ENCODE peak calls at places on chromosome 14, in five cellular contexts. I, R, X, M and P are unnamed samples.

GRCh38 chr14:30193056-30193455 is 265.4 kb upstream of the PRKD1 start:
- DNase-seq in I (no peak), R (no peak), X (no peak), M (no peak), P (no peak)

GRCh38 chr14:78335531-78335930 is 165.4 kb downstream of the NRXN3 start:
- DNase-seq in I (no peak), R (no peak), X (no peak), M (no peak), P (no peak)

GRCh38 chr14:90523544-90523943 is 126.7 kb downstream of the CALM1 start:
- DNase-seq in I (no peak), R (no peak), X (no peak), M (no peak), P (peak)

GRCh38 chr14:75088566-75089373 is 19.3 kb downstream of the ZC2HC1C start:
- DNase-seq in I (no peak), R (peak), X (peak), M (no peak), P (peak)

GRCh38 chr14:74018029-74018703 is 922 bp downstream of the ENTPD5 start:
- DNase-seq in I (no peak), R (no peak), X (no peak), M (peak), P (peak)

GRCh38 chr14:73136085-73136386 is 271 bp upstream of the PSEN1 start:
- DNase-seq in I (no peak), R (no peak), X (no peak), M (no peak), P (peak)

GRCh38 chr14:61151276-61151675 is 129.9 kb downstream of the TMEM30B start:
- DNase-seq in I (no peak), R (no peak), X (no peak), M (no peak), P (no peak)

GRCh38 chr14:24274101-24274543 is 2.7 kb upstream of the RABGGTA start:
- DNase-seq in I (no peak), R (no peak), X (peak), M (no peak), P (no peak)

GRCh38 chr14:30656190-30656632 is 34.1 kb downstream of the SCFD1 start:
- DNase-seq in I (no peak), R (peak), X (peak), M (no peak), P (peak)

GRCh38 chr14:100202712-100203111 is 36.2 kb upstream of the YY1 start:
- DNase-seq in I (no peak), R (no peak), X (no peak), M (no peak), P (no peak)

GRCh38 chr14:64636208-64636979 is 67.8 kb upstream of the PLEKHG3 start:
- DNase-seq in I (peak), R (peak), X (peak), M (no peak), P (peak)

GRCh38 chr14:38291681-38292459 is 36.0 kb upstream of the CLEC14A start:
- DNase-seq in I (no peak), R (no peak), X (no peak), M (peak), P (peak)

GRCh38 chr14:50397461-50398196 is 948 bp upstream of the CDKL1 start:
- DNase-seq in I (no peak), R (peak), X (peak), M (no peak), P (peak)

GRCh38 chr14:59529189-59529588 is 44.9 kb downstream of the JKAMP start:
- DNase-seq in I (no peak), R (no peak), X (no peak), M (no peak), P (no peak)

GRCh38 chr14:58805605-58806358 is 168.0 kb downstream of the DACT1 start:
- DNase-seq in I (no peak), R (no peak), X (no peak), M (no peak), P (peak)

GRCh38 chr14:98953544-98954346 is 318.3 kb downstream of the BCL11B start:
- DNase-seq in I (no peak), R (peak), X (peak), M (no peak), P (no peak)

GRCh38 chr14:94850332-94851211 is 80.7 kb upstream of the GSC start:
- DNase-seq in I (no peak), R (no peak), X (peak), M (no peak), P (no peak)

GRCh38 chr14:58746261-58746660 is 108.5 kb downstream of the DACT1 start:
- DNase-seq in I (no peak), R (no peak), X (peak), M (no peak), P (peak)

GRCh38 chr14:57928732-57929131 is 62.8 kb upstream of the SLC35F4 start:
- DNase-seq in I (no peak), R (no peak), X (no peak), M (no peak), P (no peak)

GRCh38 chr14:22821193-22822016 is 6.2 kb upstream of the SLC7A7 start:
- DNase-seq in I (peak), R (peak), X (peak), M (no peak), P (no peak)
- H3K4me3 ChIP-seq in I (no peak), R (peak), X (no peak), M (no peak), P (no peak)

GRCh38 chr14:22807432-22808087 is 7.7 kb downstream of the SLC7A7 start:
- DNase-seq in I (peak), R (no peak), X (no peak), M (no peak), P (no peak)
- H3K4me3 ChIP-seq in I (no peak), R (no peak), X (no peak), M (no peak), P (no peak)

GRCh38 chr14:71398450-71398849 is 491.2 kb downstream of the PCNX1 start:
- DNase-seq in I (no peak), R (no peak), X (no peak), M (no peak), P (no peak)
- H3K4me3 ChIP-seq in I (no peak), R (no peak), X (no peak), M (no peak), P (no peak)

GRCh38 chr14:92651106-92651792 is 97.2 kb downstream of the LGMN start:
- DNase-seq in I (peak), R (peak), X (peak), M (no peak), P (no peak)
- H3K4me3 ChIP-seq in I (peak), R (no peak), X (no peak), M (no peak), P (no peak)

GRCh38 chr14:80212025-80212402 is 710 bp upstream of the DIO2 start:
- DNase-seq in I (no peak), R (no peak), X (no peak), M (peak), P (peak)
- H3K4me3 ChIP-seq in I (no peak), R (no peak), X (no peak), M (peak), P (peak)

GRCh38 chr14:104223101-104223809 is 84.9 kb downstream of the KIF26A start:
- DNase-seq in I (peak), R (peak), X (peak), M (no peak), P (no peak)
- H3K4me3 ChIP-seq in I (no peak), R (no peak), X (no peak), M (no peak), P (no peak)